ENCODE peak calls at places on chromosomes 1 and 21, in seven cellular contexts. One of them, this sample, is unnamed.
A peak's percentile ranks its signal among the peaks of the same experiment; 100 is the strongest.

GRCh38 chr1:7902478-7903084 is 38.1 kb downstream of the TNFRSF9 start:
- DNase-seq in HCT116: peak; percentile 67
- DNase-seq in K562: peak; percentile 87
- DNase-seq in SK-N-SH: peak; percentile 80
- DNase-seq in GM12878: no peak
- DNase-seq in HepG2: peak; percentile 27
- DNase-seq in H1: peak; percentile 68
- DNase-seq in this sample: peak; percentile 44

GRCh38 chr1:2414297-2414958 is 2.1 kb upstream of the PEX10 start:
- DNase-seq in HCT116: no peak
- DNase-seq in K562: peak; percentile 87
- DNase-seq in SK-N-SH: peak; percentile 91
- DNase-seq in GM12878: peak; percentile 24
- DNase-seq in HepG2: peak; percentile 51
- DNase-seq in H1: no peak
- DNase-seq in this sample: peak; percentile 48

GRCh38 chr1:205545001-205545919 is 40.8 kb downstream of the CDK18 start:
- DNase-seq in HCT116: no peak
- DNase-seq in K562: peak; percentile 69
- DNase-seq in SK-N-SH: no peak
- DNase-seq in GM12878: no peak
- DNase-seq in HepG2: no peak
- DNase-seq in H1: no peak
- DNase-seq in this sample: no peak

GRCh38 chr1:248853023-248853422 is 5.9 kb downstream of the ZNF692 start:
- DNase-seq in HCT116: no peak
- DNase-seq in K562: no peak
- DNase-seq in SK-N-SH: no peak
- DNase-seq in GM12878: no peak
- DNase-seq in HepG2: no peak
- DNase-seq in H1: no peak
- DNase-seq in this sample: no peak

GRCh38 chr1:45750298-45751038 is at the start of gene IPP:
- DNase-seq in HCT116: peak; percentile 94
- DNase-seq in K562: peak; percentile 99
- DNase-seq in SK-N-SH: peak; percentile 99
- DNase-seq in GM12878: peak; percentile 90
- DNase-seq in HepG2: peak; percentile 95
- DNase-seq in H1: peak; percentile 87
- DNase-seq in this sample: peak; percentile 95

GRCh38 chr21:41678944-41679343 is 87.9 kb downstream of the RIPK4 start:
- DNase-seq in HCT116: peak; percentile 96
- DNase-seq in K562: peak; percentile 91
- DNase-seq in SK-N-SH: peak; percentile 61
- DNase-seq in GM12878: no peak
- DNase-seq in HepG2: peak; percentile 98
- DNase-seq in H1: peak; percentile 82
- DNase-seq in this sample: peak; percentile 100

GRCh38 chr1:31931241-31932225 is 6.6 kb downstream of the PTP4A2 start:
- DNase-seq in HCT116: no peak
- DNase-seq in K562: peak; percentile 61
- DNase-seq in SK-N-SH: no peak
- DNase-seq in GM12878: no peak
- DNase-seq in HepG2: no peak
- DNase-seq in H1: no peak
- DNase-seq in this sample: peak; percentile 74

GRCh38 chr1:153231800-153232199 is 14.4 kb downstream of the PRR9 start:
- DNase-seq in HCT116: no peak
- DNase-seq in K562: no peak
- DNase-seq in SK-N-SH: no peak
- DNase-seq in GM12878: no peak
- DNase-seq in HepG2: no peak
- DNase-seq in H1: no peak
- DNase-seq in this sample: no peak

GRCh38 chr1:7827134-7827955 is 25.5 kb downstream of the UTS2 start:
- DNase-seq in HCT116: no peak
- DNase-seq in K562: peak; percentile 80
- DNase-seq in SK-N-SH: no peak
- DNase-seq in GM12878: no peak
- DNase-seq in HepG2: no peak
- DNase-seq in H1: no peak
- DNase-seq in this sample: no peak

GRCh38 chr1:206970406-206970805 is at the start of gene FCAMR:
- DNase-seq in HCT116: no peak
- DNase-seq in K562: no peak
- DNase-seq in SK-N-SH: no peak
- DNase-seq in GM12878: no peak
- DNase-seq in HepG2: no peak
- DNase-seq in H1: no peak
- DNase-seq in this sample: no peak

GRCh38 chr1:231828182-231828920 is 201.8 kb downstream of the DISC1 start:
- DNase-seq in HCT116: peak; percentile 60
- DNase-seq in K562: no peak
- DNase-seq in SK-N-SH: no peak
- DNase-seq in GM12878: no peak
- DNase-seq in HepG2: peak; percentile 95
- DNase-seq in H1: no peak
- DNase-seq in this sample: peak; percentile 77

GRCh38 chr1:177385760-177386698 is 215.3 kb downstream of the BRINP2 start:
- DNase-seq in HCT116: no peak
- DNase-seq in K562: no peak
- DNase-seq in SK-N-SH: peak; percentile 7
- DNase-seq in GM12878: peak; percentile 2
- DNase-seq in HepG2: no peak
- DNase-seq in H1: no peak
- DNase-seq in this sample: no peak

GRCh38 chr21:41466024-41466820 is 40.2 kb downstream of the MX1 start:
- DNase-seq in HCT116: no peak
- DNase-seq in K562: no peak
- DNase-seq in SK-N-SH: no peak
- DNase-seq in GM12878: no peak
- DNase-seq in HepG2: peak; percentile 31
- DNase-seq in H1: no peak
- DNase-seq in this sample: no peak

GRCh38 chr1:22117238-22117637 is 25.7 kb downstream of the WNT4 start:
- DNase-seq in HCT116: no peak
- DNase-seq in K562: no peak
- DNase-seq in SK-N-SH: peak; percentile 34
- DNase-seq in GM12878: no peak
- DNase-seq in HepG2: no peak
- DNase-seq in H1: no peak
- DNase-seq in this sample: no peak

GRCh38 chr1:51442198-51442597 is 76.9 kb downstream of the EPS15 start:
- DNase-seq in HCT116: no peak
- DNase-seq in K562: no peak
- DNase-seq in SK-N-SH: no peak
- DNase-seq in GM12878: no peak
- DNase-seq in HepG2: no peak
- DNase-seq in H1: no peak
- DNase-seq in this sample: no peak

GRCh38 chr1:53502641-53503432 is 43.6 kb downstream of the DMRTB1 start:
- DNase-seq in HCT116: no peak
- DNase-seq in K562: no peak
- DNase-seq in SK-N-SH: peak; percentile 64
- DNase-seq in GM12878: no peak
- DNase-seq in HepG2: no peak
- DNase-seq in H1: no peak
- DNase-seq in this sample: no peak

GRCh38 chr1:8903410-8903809 is 24.9 kb upstream of the ENO1 start:
- DNase-seq in HCT116: no peak
- DNase-seq in K562: peak; percentile 47
- DNase-seq in SK-N-SH: no peak
- DNase-seq in GM12878: no peak
- DNase-seq in HepG2: no peak
- DNase-seq in H1: no peak
- DNase-seq in this sample: peak; percentile 92

GRCh38 chr1:40039245-40039756 is 1.2 kb upstream of the CAP1 start:
- DNase-seq in HCT116: no peak
- DNase-seq in K562: no peak
- DNase-seq in SK-N-SH: no peak
- DNase-seq in GM12878: no peak
- DNase-seq in HepG2: no peak
- DNase-seq in H1: no peak
- DNase-seq in this sample: peak; percentile 52

GRCh38 chr1:10529772-10530171 is 55.0 kb downstream of the PEX14 start:
- DNase-seq in HCT116: no peak
- DNase-seq in K562: no peak
- DNase-seq in SK-N-SH: no peak
- DNase-seq in GM12878: no peak
- DNase-seq in HepG2: no peak
- DNase-seq in H1: no peak
- DNase-seq in this sample: peak; percentile 65

GRCh38 chr1:10530756-10531155 is 56.0 kb downstream of the PEX14 start:
- DNase-seq in HCT116: no peak
- DNase-seq in K562: no peak
- DNase-seq in SK-N-SH: no peak
- DNase-seq in GM12878: no peak
- DNase-seq in HepG2: no peak
- DNase-seq in H1: no peak
- DNase-seq in this sample: peak; percentile 45

GRCh38 chr1:10530281-10530740 is 55.6 kb downstream of the PEX14 start:
- DNase-seq in HCT116: no peak
- DNase-seq in K562: no peak
- DNase-seq in SK-N-SH: peak; percentile 73
- DNase-seq in GM12878: no peak
- DNase-seq in HepG2: no peak
- DNase-seq in H1: peak; percentile 62
- DNase-seq in this sample: peak; percentile 83

GRCh38 chr1:10529096-10529495 is 54.3 kb downstream of the PEX14 start:
- DNase-seq in HCT116: no peak
- DNase-seq in K562: no peak
- DNase-seq in SK-N-SH: no peak
- DNase-seq in GM12878: no peak
- DNase-seq in HepG2: no peak
- DNase-seq in H1: no peak
- DNase-seq in this sample: peak; percentile 51

GRCh38 chr1:10528066-10529014 is 53.6 kb downstream of the PEX14 start:
- DNase-seq in HCT116: peak; percentile 80
- DNase-seq in K562: peak; percentile 28
- DNase-seq in SK-N-SH: no peak
- DNase-seq in GM12878: no peak
- DNase-seq in HepG2: no peak
- DNase-seq in H1: no peak
- DNase-seq in this sample: peak; percentile 21
- TF ChIP-seq JUND in HCT116: peak; percentile 89
- TF ChIP-seq JUND in K562: peak; percentile 40
- TF ChIP-seq JUND in SK-N-SH: peak; percentile 83
- TF ChIP-seq JUND in GM12878: no peak
- TF ChIP-seq JUND in HepG2: no peak
- TF ChIP-seq JUND in H1: no peak
- TF ChIP-seq JUND in this sample: no peak

DNA sequence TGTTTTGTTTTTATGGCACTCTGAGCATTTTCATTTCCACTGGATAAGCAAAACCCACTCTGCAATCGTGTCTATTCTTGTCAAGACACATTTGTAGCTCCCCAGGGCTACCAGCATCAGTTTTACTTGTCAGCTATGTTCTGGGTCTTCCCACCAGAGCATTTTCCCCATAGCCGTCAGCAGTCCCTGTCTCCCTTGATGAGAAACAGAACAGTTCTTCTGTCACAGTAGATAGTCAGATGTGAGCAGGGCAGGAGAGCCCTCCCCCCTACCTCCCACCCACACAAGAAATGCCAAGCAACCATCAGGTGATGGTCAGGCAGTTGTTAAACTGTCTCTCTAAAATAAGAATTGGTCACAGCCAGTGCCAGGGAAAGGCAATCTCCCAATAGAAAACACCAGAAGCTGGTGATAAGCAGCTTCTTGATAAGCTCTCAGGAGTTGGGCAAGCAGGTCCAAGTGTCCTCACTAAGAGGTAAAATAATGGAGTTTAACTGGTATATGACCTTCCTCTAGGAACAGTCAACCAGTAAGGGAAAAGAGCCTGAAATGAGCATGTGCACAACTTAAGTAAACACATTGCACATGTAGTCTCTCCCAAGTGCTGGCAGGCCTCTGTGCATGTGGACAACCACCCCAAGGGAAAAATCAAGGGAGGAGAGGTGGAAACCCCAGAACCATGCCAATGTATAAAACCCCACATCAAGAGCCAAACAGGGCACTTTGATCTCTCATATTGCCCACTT is 208.2 kb downstream of the S1PR1 start:
- DNase-seq in HCT116: no peak
- DNase-seq in K562: no peak
- DNase-seq in SK-N-SH: no peak
- DNase-seq in GM12878: no peak
- DNase-seq in HepG2: no peak
- DNase-seq in H1: no peak
- DNase-seq in this sample: no peak
- TF ChIP-seq JUND in HCT116: no peak
- TF ChIP-seq JUND in K562: no peak
- TF ChIP-seq JUND in SK-N-SH: no peak
- TF ChIP-seq JUND in GM12878: no peak
- TF ChIP-seq JUND in HepG2: no peak
- TF ChIP-seq JUND in H1: no peak
- TF ChIP-seq JUND in this sample: no peak

GRCh38 chr1:80987106-80987505 is 813.6 kb upstream of the ADGRL2 start:
- DNase-seq in HCT116: no peak
- DNase-seq in K562: no peak
- DNase-seq in SK-N-SH: no peak
- DNase-seq in GM12878: no peak
- DNase-seq in HepG2: no peak
- DNase-seq in H1: no peak
- DNase-seq in this sample: no peak

GRCh38 chr1:80988896-80989295 is 811.8 kb upstream of the ADGRL2 start:
- DNase-seq in HCT116: no peak
- DNase-seq in K562: no peak
- DNase-seq in SK-N-SH: no peak
- DNase-seq in GM12878: no peak
- DNase-seq in HepG2: no peak
- DNase-seq in H1: no peak
- DNase-seq in this sample: no peak

GRCh38 chr1:80994934-80995333 is 805.8 kb upstream of the ADGRL2 start:
- DNase-seq in HCT116: no peak
- DNase-seq in K562: no peak
- DNase-seq in SK-N-SH: no peak
- DNase-seq in GM12878: no peak
- DNase-seq in HepG2: no peak
- DNase-seq in H1: no peak
- DNase-seq in this sample: no peak

GRCh38 chr1:80989455-80989854 is 811.3 kb upstream of the ADGRL2 start:
- DNase-seq in HCT116: no peak
- DNase-seq in K562: no peak
- DNase-seq in SK-N-SH: no peak
- DNase-seq in GM12878: no peak
- DNase-seq in HepG2: no peak
- DNase-seq in H1: no peak
- DNase-seq in this sample: no peak
- TF ChIP-seq JUND in HCT116: no peak
- TF ChIP-seq JUND in K562: no peak
- TF ChIP-seq JUND in SK-N-SH: peak; percentile 26
- TF ChIP-seq JUND in GM12878: no peak
- TF ChIP-seq JUND in HepG2: no peak
- TF ChIP-seq JUND in H1: no peak
- TF ChIP-seq JUND in this sample: no peak

DNA sequence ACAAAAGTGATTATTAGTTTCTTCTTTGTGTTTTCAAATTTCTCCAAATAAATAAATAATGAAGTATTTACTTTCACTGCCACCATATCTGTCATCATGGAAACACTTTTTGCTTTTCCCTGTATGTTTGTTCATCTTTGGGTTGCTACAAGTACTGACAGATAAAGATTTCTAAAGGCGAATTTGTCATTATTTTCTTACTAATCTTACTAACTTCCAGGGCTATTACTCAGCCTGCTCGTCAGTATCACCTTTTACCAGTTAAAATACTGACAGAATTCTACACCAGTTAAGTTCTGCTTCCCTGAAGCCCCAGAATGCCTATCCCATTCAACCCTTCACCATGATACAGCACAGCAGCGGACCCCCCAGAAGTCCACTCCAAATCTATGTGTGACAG is 106.1 kb downstream of the CDC42BPA start:
- DNase-seq in HCT116: no peak
- DNase-seq in K562: no peak
- DNase-seq in SK-N-SH: no peak
- DNase-seq in GM12878: no peak
- DNase-seq in HepG2: no peak
- DNase-seq in H1: no peak
- DNase-seq in this sample: no peak
- TF ChIP-seq JUND in HCT116: no peak
- TF ChIP-seq JUND in K562: no peak
- TF ChIP-seq JUND in SK-N-SH: no peak
- TF ChIP-seq JUND in GM12878: no peak
- TF ChIP-seq JUND in HepG2: no peak
- TF ChIP-seq JUND in H1: no peak
- TF ChIP-seq JUND in this sample: no peak